ENCODE peak calls at places on chromosomes 11 and 22, in eight cellular contexts. One of them, this sample, is unnamed.

GRCh38 chr11:128508785-128509518 is 78.4 kb downstream of the ETS1 start:
- DNase-seq in fibroblast of pulmonary artery: no peak
- DNase-seq in activated T-helper 1 cell treated with Interleukin-2 at 50 U/mL for 16 hours: no peak
- DNase-seq in progenitor cell of endocrine pancreas: no peak
- DNase-seq in body of pancreas: no peak
- DNase-seq in AG08395: no peak
- DNase-seq in PC-3: peak; percentile 83
- DNase-seq in HCT116: no peak
- DNase-seq in this sample: no peak

GRCh38 chr22:48940266-48940987 is 887.2 kb downstream of the BRD1 start:
- DNase-seq in fibroblast of pulmonary artery: no peak
- DNase-seq in activated T-helper 1 cell treated with Interleukin-2 at 50 U/mL for 16 hours: no peak
- DNase-seq in progenitor cell of endocrine pancreas: no peak
- DNase-seq in body of pancreas: no peak
- DNase-seq in AG08395: no peak
- DNase-seq in PC-3: no peak
- DNase-seq in HCT116: no peak
- DNase-seq in this sample: no peak

GRCh38 chr22:44623771-44624510 is 78.1 kb upstream of the PRR5 start:
- DNase-seq in fibroblast of pulmonary artery: peak; percentile 50
- DNase-seq in activated T-helper 1 cell treated with Interleukin-2 at 50 U/mL for 16 hours: no peak
- DNase-seq in progenitor cell of endocrine pancreas: no peak
- DNase-seq in body of pancreas: no peak
- DNase-seq in AG08395: no peak
- DNase-seq in PC-3: peak; percentile 48
- DNase-seq in HCT116: no peak
- DNase-seq in this sample: no peak

GRCh38 chr11:18419040-18419439 is 6.9 kb downstream of the LDHC start:
- DNase-seq in fibroblast of pulmonary artery: no peak
- DNase-seq in activated T-helper 1 cell treated with Interleukin-2 at 50 U/mL for 16 hours: no peak
- DNase-seq in progenitor cell of endocrine pancreas: no peak
- DNase-seq in body of pancreas: no peak
- DNase-seq in AG08395: no peak
- DNase-seq in PC-3: no peak
- DNase-seq in HCT116: no peak
- DNase-seq in this sample: no peak

GRCh38 chr11:65445101-65445603 is 22.6 kb downstream of the NEAT1 start:
- DNase-seq in fibroblast of pulmonary artery: peak; percentile 46
- DNase-seq in activated T-helper 1 cell treated with Interleukin-2 at 50 U/mL for 16 hours: no peak
- DNase-seq in progenitor cell of endocrine pancreas: no peak
- DNase-seq in body of pancreas: no peak
- DNase-seq in AG08395: no peak
- DNase-seq in PC-3: peak; percentile 15
- DNase-seq in HCT116: no peak
- DNase-seq in this sample: no peak

GRCh38 chr11:70209391-70209912 is 6.4 kb downstream of the FADD start:
- DNase-seq in fibroblast of pulmonary artery: no peak
- DNase-seq in activated T-helper 1 cell treated with Interleukin-2 at 50 U/mL for 16 hours: no peak
- DNase-seq in progenitor cell of endocrine pancreas: no peak
- DNase-seq in body of pancreas: no peak
- DNase-seq in AG08395: no peak
- DNase-seq in PC-3: no peak
- DNase-seq in HCT116: no peak
- DNase-seq in this sample: no peak

GRCh38 chr22:32836286-32836859 is 34.9 kb downstream of the TIMP3 start:
- DNase-seq in fibroblast of pulmonary artery: peak; percentile 38
- DNase-seq in activated T-helper 1 cell treated with Interleukin-2 at 50 U/mL for 16 hours: no peak
- DNase-seq in progenitor cell of endocrine pancreas: no peak
- DNase-seq in body of pancreas: no peak
- DNase-seq in AG08395: peak; percentile 35
- DNase-seq in PC-3: peak; percentile 17
- DNase-seq in HCT116: no peak
- DNase-seq in this sample: no peak

GRCh38 chr11:4146070-4146764 is 51.6 kb downstream of the RRM1 start:
- DNase-seq in fibroblast of pulmonary artery: no peak
- DNase-seq in activated T-helper 1 cell treated with Interleukin-2 at 50 U/mL for 16 hours: no peak
- DNase-seq in progenitor cell of endocrine pancreas: no peak
- DNase-seq in body of pancreas: no peak
- DNase-seq in AG08395: no peak
- DNase-seq in PC-3: no peak
- DNase-seq in HCT116: no peak
- DNase-seq in this sample: no peak

GRCh38 chr11:75389276-75389605 is 10.1 kb upstream of the RPS3 start:
- DNase-seq in fibroblast of pulmonary artery: no peak
- DNase-seq in activated T-helper 1 cell treated with Interleukin-2 at 50 U/mL for 16 hours: no peak
- DNase-seq in progenitor cell of endocrine pancreas: no peak
- DNase-seq in body of pancreas: no peak
- DNase-seq in AG08395: no peak
- DNase-seq in PC-3: no peak
- DNase-seq in HCT116: no peak
- DNase-seq in this sample: no peak

GRCh38 chr11:118643142-118643994 is 36.0 kb downstream of the PHLDB1 start:
- DNase-seq in fibroblast of pulmonary artery: no peak
- DNase-seq in activated T-helper 1 cell treated with Interleukin-2 at 50 U/mL for 16 hours: no peak
- DNase-seq in progenitor cell of endocrine pancreas: no peak
- DNase-seq in body of pancreas: peak; percentile 79
- DNase-seq in AG08395: no peak
- DNase-seq in PC-3: no peak
- DNase-seq in HCT116: no peak
- DNase-seq in this sample: no peak

GRCh38 chr11:129061466-129062194 is 119.0 kb upstream of the TP53AIP1 start:
- DNase-seq in fibroblast of pulmonary artery: peak; percentile 64
- DNase-seq in activated T-helper 1 cell treated with Interleukin-2 at 50 U/mL for 16 hours: no peak
- DNase-seq in progenitor cell of endocrine pancreas: no peak
- DNase-seq in body of pancreas: no peak
- DNase-seq in AG08395: no peak
- DNase-seq in PC-3: peak; percentile 95
- DNase-seq in HCT116: peak; percentile 80
- DNase-seq in this sample: peak; percentile 3

GRCh38 chr22:48980918-48981317 is 846.8 kb downstream of the BRD1 start:
- DNase-seq in fibroblast of pulmonary artery: no peak
- DNase-seq in activated T-helper 1 cell treated with Interleukin-2 at 50 U/mL for 16 hours: no peak
- DNase-seq in progenitor cell of endocrine pancreas: no peak
- DNase-seq in body of pancreas: no peak
- DNase-seq in AG08395: no peak
- DNase-seq in PC-3: no peak
- DNase-seq in HCT116: no peak
- DNase-seq in this sample: no peak

GRCh38 chr22:36332623-36333331 is 55.0 kb downstream of the MYH9 start:
- DNase-seq in fibroblast of pulmonary artery: peak; percentile 73
- DNase-seq in activated T-helper 1 cell treated with Interleukin-2 at 50 U/mL for 16 hours: no peak
- DNase-seq in progenitor cell of endocrine pancreas: no peak
- DNase-seq in body of pancreas: peak; percentile 72
- DNase-seq in AG08395: no peak
- DNase-seq in PC-3: peak; percentile 89
- DNase-seq in HCT116: no peak
- DNase-seq in this sample: no peak

GRCh38 chr11:124839051-124839971 is 25.9 kb upstream of the ROBO3 start:
- DNase-seq in fibroblast of pulmonary artery: peak; percentile 8
- DNase-seq in activated T-helper 1 cell treated with Interleukin-2 at 50 U/mL for 16 hours: no peak
- DNase-seq in progenitor cell of endocrine pancreas: no peak
- DNase-seq in body of pancreas: peak; percentile 16
- DNase-seq in AG08395: no peak
- DNase-seq in PC-3: no peak
- DNase-seq in HCT116: no peak
- DNase-seq in this sample: no peak

GRCh38 chr11:122360875-122361274 is 244.9 kb upstream of the BLID start:
- DNase-seq in fibroblast of pulmonary artery: no peak
- DNase-seq in activated T-helper 1 cell treated with Interleukin-2 at 50 U/mL for 16 hours: no peak
- DNase-seq in progenitor cell of endocrine pancreas: no peak
- DNase-seq in body of pancreas: no peak
- DNase-seq in AG08395: no peak
- DNase-seq in PC-3: peak; percentile 36
- DNase-seq in HCT116: no peak
- DNase-seq in this sample: no peak

GRCh38 chr22:37808294-37808657 is 542 bp downstream of the GCAT start:
- DNase-seq in fibroblast of pulmonary artery: peak; percentile 48
- DNase-seq in activated T-helper 1 cell treated with Interleukin-2 at 50 U/mL for 16 hours: no peak
- DNase-seq in progenitor cell of endocrine pancreas: no peak
- DNase-seq in body of pancreas: peak; percentile 38
- DNase-seq in AG08395: no peak
- DNase-seq in PC-3: no peak
- DNase-seq in HCT116: no peak
- DNase-seq in this sample: no peak

GRCh38 chr11:115916596-115916995 is 412.4 kb upstream of the CADM1 start:
- DNase-seq in fibroblast of pulmonary artery: no peak
- DNase-seq in activated T-helper 1 cell treated with Interleukin-2 at 50 U/mL for 16 hours: no peak
- DNase-seq in progenitor cell of endocrine pancreas: no peak
- DNase-seq in body of pancreas: no peak
- DNase-seq in AG08395: no peak
- DNase-seq in PC-3: no peak
- DNase-seq in HCT116: no peak
- DNase-seq in this sample: no peak